ENCODE peak calls at places on chromosomes 1 and 21, in seven cellular contexts. X is stomach, B is heart left ventricle, J is sigmoid colon, Y is A549, P is lower leg skin, L is Peyer's patch. I is an unnamed sample.

GRCh38 chr1:28507247-28507645 is 1.4 kb downstream of the RCC1 start:
- DNase-seq in X (no peak), B (no peak), J (no peak), Y (no peak), P (no peak), L (no peak), I (no peak)

GRCh38 chr1:161915978-161916377 is 107.7 kb downstream of the OLFML2B start:
- DNase-seq in X (no peak), B (no peak), J (no peak), Y (no peak), P (no peak), L (no peak), I (no peak)

GRCh38 chr1:231386472-231386871 is 35.6 kb downstream of the EGLN1 start:
- DNase-seq in X (no peak), B (no peak), J (no peak), Y (no peak), P (no peak), L (no peak), I (no peak)

GRCh38 chr1:184945678-184946412 is 28.5 kb downstream of the NIBAN1 start:
- DNase-seq in X (no peak), B (no peak), J (no peak), Y (no peak), P (no peak), L (no peak), I (no peak)

GRCh38 chr1:175338447-175339135 is 146.0 kb upstream of the KIAA0040 start:
- DNase-seq in X (no peak), B (no peak), J (no peak), Y (peak; percentile 15), P (no peak), L (no peak), I (no peak)

GRCh38 chr1:56837244-56837926 is 17.2 kb upstream of the C8A start:
- DNase-seq in X (no peak), B (no peak), J (no peak), Y (no peak), P (no peak), L (no peak), I (no peak)

GRCh38 chr1:30446100-30446499 is 277.3 kb downstream of the MATN1 start:
- DNase-seq in X (no peak), B (no peak), J (no peak), Y (no peak), P (no peak), L (peak; percentile 5), I (no peak)

GRCh38 chr1:235074335-235075120 is 54.1 kb downstream of the TOMM20 start:
- DNase-seq in X (peak; percentile 68), B (peak; percentile 73), J (peak; percentile 77), Y (peak; percentile 40), P (peak; percentile 56), L (peak; percentile 58), I (peak; percentile 63)

DNA sequence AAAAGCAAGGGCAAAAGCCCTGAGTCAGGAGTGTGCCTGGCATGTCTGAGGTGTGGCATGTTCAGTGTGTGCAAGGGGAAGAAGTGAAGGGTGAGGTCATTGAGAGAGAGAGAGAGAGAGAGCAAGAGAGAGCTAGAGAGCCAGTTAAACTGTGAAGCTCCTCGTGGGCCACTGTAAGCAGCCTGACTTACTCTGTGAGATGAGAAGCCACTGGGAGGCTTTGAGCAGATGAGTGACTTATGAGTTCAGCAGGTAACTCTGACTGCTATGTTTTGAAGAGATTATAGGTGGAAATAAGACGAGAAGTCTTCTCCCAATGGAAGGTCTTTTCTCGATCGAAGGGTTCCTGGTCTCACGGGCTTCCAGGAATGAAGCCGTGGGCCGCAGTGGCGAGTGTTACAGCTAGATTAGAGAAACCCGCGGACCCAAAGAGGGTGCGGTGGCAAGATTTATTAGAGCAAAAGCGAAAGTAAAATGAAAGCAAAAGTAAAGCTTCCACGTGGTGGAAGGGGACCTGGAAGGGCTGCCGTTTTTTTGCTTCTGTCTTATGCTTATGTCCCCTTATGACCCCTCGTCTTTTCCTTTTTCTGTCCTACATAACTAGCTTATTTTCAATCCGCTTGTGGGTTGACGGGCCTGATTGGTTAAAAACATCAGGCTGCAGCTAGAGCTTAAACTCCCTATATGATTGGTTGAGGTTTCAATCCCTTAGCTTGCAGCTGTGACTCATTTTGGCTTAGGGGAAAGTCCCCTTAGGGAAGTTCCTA is 323.1 kb upstream of the FAM78B start:
- DNase-seq in X (no peak), B (no peak), J (peak; percentile 62), Y (no peak), P (peak; percentile 32), L (peak; percentile 61), I (no peak)
- TF ChIP-seq POLR2A in X (no peak), B (no peak), J (no peak), Y (no peak), P (no peak), L (no peak), I (no peak)

GRCh38 chr21:45555557-45556301 is 13.5 kb upstream of the SLC19A1 start:
- DNase-seq in X (peak; percentile 89), B (peak; percentile 74), J (peak; percentile 95), Y (peak; percentile 92), P (no peak), L (peak; percentile 80), I (peak; percentile 87)
- TF ChIP-seq POLR2A in X (no peak), B (no peak), J (no peak), Y (peak; percentile 18), P (no peak), L (no peak), I (peak; percentile 69)

DNA sequence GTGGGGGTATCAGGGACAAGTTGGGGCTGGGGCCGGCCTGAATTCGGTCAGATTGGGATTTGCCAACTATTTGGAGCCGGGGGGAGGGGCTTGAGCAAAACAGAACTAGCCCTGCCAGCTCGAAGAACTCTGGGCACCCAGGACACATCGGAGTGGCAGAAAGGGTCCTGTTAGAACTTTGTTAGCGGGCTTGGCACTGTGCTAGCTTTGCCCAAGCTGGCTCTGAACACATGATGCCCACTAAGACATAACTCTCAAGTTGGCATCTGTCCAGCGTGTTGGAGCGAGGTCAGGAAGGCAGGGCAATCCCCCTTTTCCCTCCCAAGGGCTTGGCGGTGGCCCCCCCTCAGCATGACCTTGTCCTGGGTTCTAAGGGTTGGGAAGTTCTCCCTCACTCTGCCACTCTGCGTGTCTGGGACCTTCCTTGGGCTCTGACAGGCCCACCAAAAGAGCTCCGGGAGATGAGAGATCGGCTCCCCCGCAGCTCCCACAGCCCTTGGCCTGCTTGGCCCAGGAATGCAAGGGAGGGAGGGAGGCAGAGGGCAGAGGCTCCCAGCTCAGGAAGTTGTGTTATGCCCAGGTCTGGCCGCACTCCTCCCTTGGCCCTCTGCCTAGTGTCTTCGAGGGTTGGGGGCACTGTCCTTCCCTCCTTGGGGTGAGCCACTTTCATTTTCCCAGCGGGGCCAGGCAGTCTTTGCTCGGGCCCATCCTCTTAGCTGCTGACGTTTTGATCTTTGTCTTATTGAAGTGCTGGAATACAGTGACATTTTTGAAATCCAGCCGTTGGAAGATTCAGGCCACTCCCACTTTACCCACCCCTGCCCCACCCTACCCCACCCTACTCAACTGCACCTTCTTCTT is 1.2 kb downstream of the LMNA start:
- DNase-seq in X (peak; percentile 62), B (peak; percentile 76), J (peak; percentile 87), Y (no peak), P (no peak), L (peak; percentile 81), I (peak; percentile 81)
- TF ChIP-seq POLR2A in X (no peak), B (no peak), J (peak; percentile 63), Y (no peak), P (no peak), L (peak; percentile 72), I (peak; percentile 53)

GRCh38 chr1:40977721-40978120 is 1.8 kb upstream of the CTPS1 start:
- DNase-seq in X (no peak), B (no peak), J (no peak), Y (no peak), P (no peak), L (no peak), I (no peak)

GRCh38 chr1:40980068-40980452 is 564 bp downstream of the CTPS1 start:
- DNase-seq in X (no peak), B (no peak), J (no peak), Y (no peak), P (no peak), L (no peak), I (no peak)

GRCh38 chr1:40978886-40979240 is 633 bp upstream of the CTPS1 start:
- DNase-seq in X (no peak), B (no peak), J (peak; percentile 69), Y (no peak), P (no peak), L (no peak), I (no peak)

GRCh38 chr1:40980453-40981121 is 1.1 kb downstream of the CTPS1 start:
- DNase-seq in X (peak; percentile 30), B (peak; percentile 32), J (no peak), Y (no peak), P (no peak), L (peak; percentile 56), I (peak; percentile 37)

GRCh38 chr1:40979241-40980067 is at the start of gene CTPS1:
- DNase-seq in X (peak; percentile 97), B (peak; percentile 96), J (peak; percentile 98), Y (peak; percentile 89), P (peak; percentile 91), L (peak; percentile 98), I (peak; percentile 97)
- TF ChIP-seq POLR2A in X (no peak), B (no peak), J (peak; percentile 23), Y (peak; percentile 55), P (no peak), L (peak; percentile 60), I (peak; percentile 87)

GRCh38 chr1:206923009-206923960 is 1.5 kb upstream of the FCMR start:
- DNase-seq in X (no peak), B (no peak), J (no peak), Y (no peak), P (no peak), L (no peak), I (no peak)

GRCh38 chr1:206922524-206922923 is 783 bp upstream of the FCMR start:
- DNase-seq in X (no peak), B (no peak), J (no peak), Y (no peak), P (no peak), L (no peak), I (no peak)

GRCh38 chr1:206925116-206925736 is 3.5 kb upstream of the FCMR start:
- DNase-seq in X (peak; percentile 52), B (no peak), J (no peak), Y (no peak), P (no peak), L (peak; percentile 82), I (peak; percentile 68)

GRCh38 chr1:206924549-206925115 is 2.9 kb upstream of the FCMR start:
- DNase-seq in X (no peak), B (no peak), J (no peak), Y (no peak), P (no peak), L (no peak), I (no peak)

GRCh38 chr1:206923961-206924548 is 2.3 kb upstream of the FCMR start:
- DNase-seq in X (no peak), B (no peak), J (no peak), Y (no peak), P (no peak), L (no peak), I (no peak)
- TF ChIP-seq POLR2A in X (no peak), B (no peak), J (no peak), Y (no peak), P (no peak), L (no peak), I (no peak)

I was measured in right lobe of liver.